ENCODE peak calls at places on chromosomes 7 and 10, in five cellular contexts. One of them, this sample, is unnamed.

GRCh38 chr7:35548291-35548690 is 146.6 kb downstream of the HERPUD2 start:
- DNase-seq in lung: no peak
- DNase-seq in activated CD8-positive, alpha-beta T cell treated with anti-CD3 and anti-CD28 coated beads for 36 hours: no peak
- DNase-seq in GM12865: no peak
- DNase-seq in ascending aorta: no peak
- DNase-seq in this sample: no peak

GRCh38 chr7:137209151-137209822 is 134.2 kb downstream of the PTN start:
- DNase-seq in lung: no peak
- DNase-seq in activated CD8-positive, alpha-beta T cell treated with anti-CD3 and anti-CD28 coated beads for 36 hours: no peak
- DNase-seq in GM12865: no peak
- DNase-seq in ascending aorta: no peak
- DNase-seq in this sample: no peak

GRCh38 chr10:89278034-89278535 is 23.8 kb upstream of the IFIT2 start:
- DNase-seq in lung: peak; percentile 72
- DNase-seq in activated CD8-positive, alpha-beta T cell treated with anti-CD3 and anti-CD28 coated beads for 36 hours: no peak
- DNase-seq in GM12865: no peak
- DNase-seq in ascending aorta: no peak
- DNase-seq in this sample: no peak

GRCh38 chr7:135283959-135284638 is 50.5 kb downstream of the STRA8 start:
- DNase-seq in lung: no peak
- DNase-seq in activated CD8-positive, alpha-beta T cell treated with anti-CD3 and anti-CD28 coated beads for 36 hours: no peak
- DNase-seq in GM12865: no peak
- DNase-seq in ascending aorta: no peak
- DNase-seq in this sample: no peak

GRCh38 chr7:55036958-55037357 is 18.1 kb downstream of the EGFR start:
- DNase-seq in lung: no peak
- DNase-seq in activated CD8-positive, alpha-beta T cell treated with anti-CD3 and anti-CD28 coated beads for 36 hours: no peak
- DNase-seq in GM12865: no peak
- DNase-seq in ascending aorta: no peak
- DNase-seq in this sample: no peak

GRCh38 chr7:21967500-21968099 is 21.9 kb upstream of the CDCA7L start:
- DNase-seq in lung: no peak
- DNase-seq in activated CD8-positive, alpha-beta T cell treated with anti-CD3 and anti-CD28 coated beads for 36 hours: peak; percentile 38
- DNase-seq in GM12865: peak; percentile 44
- DNase-seq in ascending aorta: no peak
- DNase-seq in this sample: no peak

GRCh38 chr10:106661133-106661766 is 503.3 kb downstream of the SORCS1 start:
- DNase-seq in lung: no peak
- DNase-seq in activated CD8-positive, alpha-beta T cell treated with anti-CD3 and anti-CD28 coated beads for 36 hours: no peak
- DNase-seq in GM12865: no peak
- DNase-seq in ascending aorta: no peak
- DNase-seq in this sample: no peak

GRCh38 chr7:73611017-73611555 is 13.2 kb downstream of the MLXIPL start:
- DNase-seq in lung: no peak
- DNase-seq in activated CD8-positive, alpha-beta T cell treated with anti-CD3 and anti-CD28 coated beads for 36 hours: no peak
- DNase-seq in GM12865: no peak
- DNase-seq in ascending aorta: no peak
- DNase-seq in this sample: no peak

GRCh38 chr10:92110039-92110794 is 180.7 kb downstream of the CPEB3 start:
- DNase-seq in lung: no peak
- DNase-seq in activated CD8-positive, alpha-beta T cell treated with anti-CD3 and anti-CD28 coated beads for 36 hours: no peak
- DNase-seq in GM12865: no peak
- DNase-seq in ascending aorta: no peak
- DNase-seq in this sample: no peak

GRCh38 chr10:70542565-70542938 is 60.0 kb downstream of the PRF1 start:
- DNase-seq in lung: no peak
- DNase-seq in activated CD8-positive, alpha-beta T cell treated with anti-CD3 and anti-CD28 coated beads for 36 hours: no peak
- DNase-seq in GM12865: no peak
- DNase-seq in ascending aorta: no peak
- DNase-seq in this sample: no peak

GRCh38 chr10:61621538-61622150 is 41.1 kb upstream of the CABCOCO1 start:
- DNase-seq in lung: no peak
- DNase-seq in activated CD8-positive, alpha-beta T cell treated with anti-CD3 and anti-CD28 coated beads for 36 hours: no peak
- DNase-seq in GM12865: no peak
- DNase-seq in ascending aorta: no peak
- DNase-seq in this sample: no peak

DNA sequence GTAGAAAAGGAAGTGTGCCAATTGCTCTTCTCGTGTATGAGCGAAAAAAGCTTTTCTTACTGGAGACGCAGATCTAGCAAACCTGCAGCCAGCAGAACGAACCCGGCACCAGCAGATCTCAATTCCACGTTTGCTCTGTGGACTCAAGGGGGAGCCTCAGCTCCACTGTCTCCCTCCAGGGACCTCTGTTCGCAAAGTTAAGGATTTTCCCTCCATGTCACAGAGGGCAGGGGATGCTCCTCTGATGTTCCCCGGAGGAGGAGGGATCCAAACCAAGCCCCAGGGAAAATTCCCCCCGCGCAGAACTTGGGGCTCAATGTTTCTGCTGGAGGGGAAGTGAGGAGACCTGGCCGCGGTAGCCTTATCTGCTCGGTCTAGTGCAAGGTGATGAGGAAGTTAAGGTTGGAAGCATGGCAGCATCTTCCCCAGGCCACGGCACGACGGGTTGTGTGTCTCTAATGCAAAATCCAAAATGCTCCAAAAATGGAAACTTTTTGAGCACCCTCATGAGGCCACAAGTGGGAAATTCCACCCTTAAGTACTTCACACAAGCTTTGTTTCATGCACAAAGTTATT is 9.0 kb downstream of the IQCE start:
- DNase-seq in lung: no peak
- DNase-seq in activated CD8-positive, alpha-beta T cell treated with anti-CD3 and anti-CD28 coated beads for 36 hours: no peak
- DNase-seq in GM12865: peak; percentile 47
- DNase-seq in ascending aorta: no peak
- DNase-seq in this sample: peak; percentile 47
- TF ChIP-seq CTCF in lung: peak; percentile 20
- TF ChIP-seq CTCF in activated CD8-positive, alpha-beta T cell treated with anti-CD3 and anti-CD28 coated beads for 36 hours: peak; percentile 18
- TF ChIP-seq CTCF in GM12865: peak; percentile 31
- TF ChIP-seq CTCF in ascending aorta: peak; percentile 36
- TF ChIP-seq CTCF in this sample: peak; percentile 55

GRCh38 chr10:131310054-131310903 is 1.2 kb downstream of the TCERG1L start:
- DNase-seq in lung: no peak
- DNase-seq in activated CD8-positive, alpha-beta T cell treated with anti-CD3 and anti-CD28 coated beads for 36 hours: no peak
- DNase-seq in GM12865: no peak
- DNase-seq in ascending aorta: no peak
- DNase-seq in this sample: no peak
- TF ChIP-seq CTCF in lung: no peak
- TF ChIP-seq CTCF in activated CD8-positive, alpha-beta T cell treated with anti-CD3 and anti-CD28 coated beads for 36 hours: peak; percentile 47
- TF ChIP-seq CTCF in GM12865: no peak
- TF ChIP-seq CTCF in ascending aorta: no peak
- TF ChIP-seq CTCF in this sample: no peak

DNA sequence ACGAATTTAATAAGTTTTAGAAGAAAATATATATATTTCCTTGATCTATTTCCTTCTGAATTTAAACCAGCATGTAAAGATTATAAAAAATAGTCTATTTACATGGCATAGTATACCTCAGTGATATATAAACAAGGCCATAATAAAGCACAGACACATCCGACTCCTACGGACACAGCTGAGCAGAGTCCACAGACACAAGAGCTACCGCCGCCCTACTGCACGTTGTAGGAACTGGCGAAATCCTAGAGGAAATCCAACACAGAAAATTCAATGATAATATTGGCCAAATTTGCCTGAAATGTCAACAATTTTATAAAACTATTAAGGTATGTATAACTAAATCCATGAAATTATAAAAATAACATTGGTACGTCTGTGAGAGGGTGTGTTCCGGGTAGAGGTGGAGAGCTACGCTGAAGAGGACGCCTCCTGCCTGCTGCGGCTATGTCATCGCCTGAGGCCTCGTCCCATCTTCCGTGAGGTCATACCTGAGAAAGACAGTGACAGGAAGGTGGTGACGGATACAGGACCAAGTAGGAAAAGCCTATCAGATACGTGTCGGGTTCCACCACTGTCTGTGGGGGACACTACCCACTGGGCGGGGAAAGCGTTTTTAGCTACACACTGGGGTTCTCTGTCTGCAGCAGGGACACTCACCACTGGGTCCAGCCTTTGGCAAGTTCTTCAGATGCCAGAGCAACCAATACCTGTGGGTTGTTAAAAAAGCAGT is 29.3 kb upstream of the NCAPG2 start:
- DNase-seq in lung: peak; percentile 17
- DNase-seq in activated CD8-positive, alpha-beta T cell treated with anti-CD3 and anti-CD28 coated beads for 36 hours: no peak
- DNase-seq in GM12865: no peak
- DNase-seq in ascending aorta: no peak
- DNase-seq in this sample: no peak
- TF ChIP-seq CTCF in lung: no peak
- TF ChIP-seq CTCF in activated CD8-positive, alpha-beta T cell treated with anti-CD3 and anti-CD28 coated beads for 36 hours: no peak
- TF ChIP-seq CTCF in GM12865: no peak
- TF ChIP-seq CTCF in ascending aorta: no peak
- TF ChIP-seq CTCF in this sample: no peak

GRCh38 chr7:106646256-106646655 is 14.7 kb downstream of the CCDC71L start:
- DNase-seq in lung: no peak
- DNase-seq in activated CD8-positive, alpha-beta T cell treated with anti-CD3 and anti-CD28 coated beads for 36 hours: no peak
- DNase-seq in GM12865: no peak
- DNase-seq in ascending aorta: no peak
- DNase-seq in this sample: no peak

GRCh38 chr7:106639476-106640334 is 21.3 kb downstream of the CCDC71L start:
- DNase-seq in lung: no peak
- DNase-seq in activated CD8-positive, alpha-beta T cell treated with anti-CD3 and anti-CD28 coated beads for 36 hours: no peak
- DNase-seq in GM12865: no peak
- DNase-seq in ascending aorta: no peak
- DNase-seq in this sample: no peak

GRCh38 chr7:106643189-106643588 is 17.8 kb downstream of the CCDC71L start:
- DNase-seq in lung: no peak
- DNase-seq in activated CD8-positive, alpha-beta T cell treated with anti-CD3 and anti-CD28 coated beads for 36 hours: no peak
- DNase-seq in GM12865: no peak
- DNase-seq in ascending aorta: no peak
- DNase-seq in this sample: no peak

GRCh38 chr7:106640368-106641141 is 20.4 kb downstream of the CCDC71L start:
- DNase-seq in lung: no peak
- DNase-seq in activated CD8-positive, alpha-beta T cell treated with anti-CD3 and anti-CD28 coated beads for 36 hours: no peak
- DNase-seq in GM12865: no peak
- DNase-seq in ascending aorta: no peak
- DNase-seq in this sample: no peak

DNA sequence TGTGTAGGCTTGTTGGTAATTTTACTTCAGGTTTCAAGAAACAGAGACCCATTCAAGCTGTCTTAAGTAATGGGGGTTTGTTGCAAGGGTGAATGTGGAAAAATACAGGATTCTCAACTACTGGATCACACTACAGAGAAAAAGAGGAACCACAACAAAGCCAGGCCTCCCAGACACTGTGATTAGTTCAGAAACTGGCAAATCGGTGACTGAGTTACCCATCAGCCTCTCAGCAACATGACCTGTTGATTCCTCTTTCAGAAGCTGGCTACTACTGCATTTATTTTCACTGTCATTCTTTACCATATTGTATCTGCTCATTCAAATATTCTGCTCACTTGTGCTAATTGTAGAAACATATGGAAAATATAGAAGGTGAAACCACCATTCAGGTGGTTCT is 16.0 kb downstream of the CCDC71L start:
- DNase-seq in lung: no peak
- DNase-seq in activated CD8-positive, alpha-beta T cell treated with anti-CD3 and anti-CD28 coated beads for 36 hours: no peak
- DNase-seq in GM12865: peak; percentile 34
- DNase-seq in ascending aorta: no peak
- DNase-seq in this sample: no peak
- TF ChIP-seq CTCF in lung: no peak
- TF ChIP-seq CTCF in activated CD8-positive, alpha-beta T cell treated with anti-CD3 and anti-CD28 coated beads for 36 hours: no peak
- TF ChIP-seq CTCF in GM12865: no peak
- TF ChIP-seq CTCF in ascending aorta: no peak
- TF ChIP-seq CTCF in this sample: no peak

DNA sequence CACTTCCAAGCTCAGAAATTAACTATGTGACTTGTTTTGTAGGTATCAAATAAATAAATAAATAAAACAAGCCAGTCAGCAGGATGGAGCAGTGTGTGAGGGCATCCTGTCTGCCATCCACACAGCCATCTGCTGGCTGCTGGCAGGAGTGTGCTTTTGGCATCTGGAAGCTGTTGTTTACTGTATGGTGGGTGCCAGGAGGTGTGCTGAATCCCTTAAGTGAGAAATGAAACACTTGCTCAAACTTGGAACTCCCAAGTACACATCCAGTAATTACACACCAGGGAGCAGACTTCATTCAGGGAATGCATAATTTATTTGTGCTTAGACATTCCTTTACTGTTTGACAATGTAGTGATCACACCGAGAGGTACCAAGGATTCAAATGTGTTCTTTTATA is 16.9 kb upstream of the TAX1BP1 start:
- DNase-seq in lung: no peak
- DNase-seq in activated CD8-positive, alpha-beta T cell treated with anti-CD3 and anti-CD28 coated beads for 36 hours: no peak
- DNase-seq in GM12865: no peak
- DNase-seq in ascending aorta: no peak
- DNase-seq in this sample: no peak
- TF ChIP-seq CTCF in lung: no peak
- TF ChIP-seq CTCF in activated CD8-positive, alpha-beta T cell treated with anti-CD3 and anti-CD28 coated beads for 36 hours: no peak
- TF ChIP-seq CTCF in GM12865: no peak
- TF ChIP-seq CTCF in ascending aorta: no peak
- TF ChIP-seq CTCF in this sample: no peak

GRCh38 chr10:25222085-25222660 is 47.4 kb downstream of the GPR158 start:
- DNase-seq in lung: no peak
- DNase-seq in activated CD8-positive, alpha-beta T cell treated with anti-CD3 and anti-CD28 coated beads for 36 hours: no peak
- DNase-seq in GM12865: no peak
- DNase-seq in ascending aorta: no peak
- DNase-seq in this sample: no peak

GRCh38 chr10:25232229-25232628 is 57.4 kb downstream of the GPR158 start:
- DNase-seq in lung: no peak
- DNase-seq in activated CD8-positive, alpha-beta T cell treated with anti-CD3 and anti-CD28 coated beads for 36 hours: no peak
- DNase-seq in GM12865: no peak
- DNase-seq in ascending aorta: no peak
- DNase-seq in this sample: no peak

GRCh38 chr10:25231751-25232150 is 57.0 kb downstream of the GPR158 start:
- DNase-seq in lung: no peak
- DNase-seq in activated CD8-positive, alpha-beta T cell treated with anti-CD3 and anti-CD28 coated beads for 36 hours: no peak
- DNase-seq in GM12865: no peak
- DNase-seq in ascending aorta: no peak
- DNase-seq in this sample: no peak

DNA sequence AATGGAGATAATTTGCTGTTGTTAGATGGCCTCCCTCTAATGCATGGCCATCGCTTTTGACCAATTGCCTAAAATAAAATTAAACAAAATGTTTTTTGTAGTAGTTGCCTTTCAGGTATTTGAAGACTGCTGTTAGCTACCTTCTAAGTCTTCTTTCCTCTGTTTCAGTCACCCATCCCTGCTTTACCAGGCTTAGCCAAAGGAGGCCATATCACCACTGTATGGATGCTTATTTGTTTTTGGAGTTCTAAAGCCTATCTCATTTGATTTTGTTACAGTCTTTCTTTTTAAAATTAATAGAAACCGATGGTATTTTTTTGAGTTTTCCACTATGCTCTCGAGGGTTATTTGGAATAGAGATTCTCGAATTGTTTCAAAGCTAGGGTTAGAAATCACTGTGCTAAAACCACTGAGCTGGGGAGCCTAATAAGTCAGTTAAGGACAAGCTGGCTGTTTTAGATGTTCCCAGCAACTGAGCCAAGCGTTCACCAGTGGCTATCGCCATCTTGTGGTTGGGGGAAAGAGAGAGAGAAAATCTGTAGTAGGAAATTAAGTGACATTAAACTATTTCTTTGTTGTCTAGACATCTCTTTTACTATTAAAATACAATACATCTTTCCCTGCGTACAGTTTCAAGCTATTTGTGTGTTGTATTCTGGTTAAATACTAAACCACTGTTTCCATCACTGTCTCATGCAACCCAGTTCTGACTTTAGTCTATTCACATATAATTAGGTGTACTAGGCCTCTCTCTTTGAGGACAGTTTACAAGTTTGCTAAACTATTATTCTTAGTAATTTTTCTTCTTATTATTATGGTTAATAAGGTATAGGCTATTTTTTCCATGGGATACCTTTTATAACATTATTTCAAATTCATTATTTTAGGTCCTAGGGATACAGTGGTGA is 52.2 kb downstream of the GPR158 start:
- DNase-seq in lung: peak; percentile 31
- DNase-seq in activated CD8-positive, alpha-beta T cell treated with anti-CD3 and anti-CD28 coated beads for 36 hours: peak; percentile 22
- DNase-seq in GM12865: peak; percentile 45
- DNase-seq in ascending aorta: no peak
- DNase-seq in this sample: peak; percentile 8
- TF ChIP-seq CTCF in lung: no peak
- TF ChIP-seq CTCF in activated CD8-positive, alpha-beta T cell treated with anti-CD3 and anti-CD28 coated beads for 36 hours: peak; percentile 59
- TF ChIP-seq CTCF in GM12865: peak; percentile 60
- TF ChIP-seq CTCF in ascending aorta: peak; percentile 43
- TF ChIP-seq CTCF in this sample: peak; percentile 43

This sample was measured in GM10248.